ENCODE peak calls at places on chromosomes 7 and 10, in eight cellular contexts. V is choroid plexus epithelial cell, F is WERI-Rb-1, U is astrocyte, G is IMR-90, Q is AG09309, T is AG10803, I is HepG2. O is an unnamed sample.

GRCh38 chr7:155230169-155230593 is 67.5 kb upstream of the INSIG1 start:
- DNase-seq in V (peak; percentile 87), F (no peak), U (peak; percentile 100), G (peak; percentile 99), Q (peak; percentile 97), T (peak; percentile 99), I (peak; percentile 23), O (peak; percentile 96)

GRCh38 chr7:7176421-7177043 is 5.8 kb upstream of the C1GALT1 start:
- DNase-seq in V (peak; percentile 93), F (no peak), U (peak; percentile 88), G (peak; percentile 91), Q (peak; percentile 48), T (peak; percentile 84), I (peak; percentile 81), O (peak; percentile 92)

GRCh38 chr7:148330124-148330818 is 260.3 kb upstream of the C7orf33 start:
- DNase-seq in V (no peak), F (no peak), U (no peak), G (no peak), Q (no peak), T (no peak), I (no peak), O (no peak)

GRCh38 chr7:116542618-116543017 is 17.8 kb downstream of the CAV1 start:
- DNase-seq in V (peak; percentile 64), F (no peak), U (peak; percentile 68), G (peak; percentile 94), Q (no peak), T (peak; percentile 72), I (no peak), O (peak; percentile 69)

GRCh38 chr10:97081621-97082235 is 104.0 kb downstream of the SLIT1 start:
- DNase-seq in V (peak; percentile 76), F (no peak), U (peak; percentile 37), G (peak; percentile 50), Q (peak; percentile 7), T (peak; percentile 37), I (peak; percentile 30), O (peak; percentile 41)

GRCh38 chr7:151442776-151443496 is 3.0 kb upstream of the CRYGN start:
- DNase-seq in V (no peak), F (no peak), U (no peak), G (no peak), Q (no peak), T (no peak), I (no peak), O (no peak)

GRCh38 chr7:52273685-52274610 is 761.5 kb upstream of the POM121L12 start:
- DNase-seq in V (no peak), F (no peak), U (no peak), G (no peak), Q (no peak), T (no peak), I (no peak), O (no peak)

GRCh38 chr7:44186736-44187135 is 2.5 kb downstream of the GCK start:
- DNase-seq in V (no peak), F (no peak), U (no peak), G (no peak), Q (no peak), T (no peak), I (no peak), O (no peak)

GRCh38 chr7:25192043-25192442 is 36.2 kb downstream of the NPVF start:
- DNase-seq in V (no peak), F (no peak), U (no peak), G (no peak), Q (no peak), T (no peak), I (no peak), O (no peak)

GRCh38 chr10:132101529-132101928 is 35.8 kb downstream of the JAKMIP3 start:
- DNase-seq in V (no peak), F (peak; percentile 51), U (no peak), G (no peak), Q (no peak), T (no peak), I (no peak), O (no peak)
- TF ChIP-seq CTCF in V (no peak), F (peak; percentile 79), U (no peak), G (no peak), Q (no peak), T (no peak), I (peak; percentile 60), O (no peak)

GRCh38 chr10:21372651-21373410 is 152.7 kb downstream of the SKIDA1 start:
- DNase-seq in V (peak; percentile 93), F (no peak), U (peak; percentile 92), G (peak; percentile 92), Q (peak; percentile 69), T (peak; percentile 89), I (no peak), O (peak; percentile 90)
- H3K4me3 ChIP-seq in V (no peak overlapping the region), F (no peak overlapping the region), U (peak overlapping the region; percentile 32), G (peak overlapping the region; percentile 5), Q (no peak overlapping the region), T (peak overlapping the region; percentile 38), I (no peak overlapping the region), O (no peak overlapping the region)

GRCh38 chr7:33923440-33924229 is 18.3 kb downstream of the BMPER start:
- DNase-seq in V (no peak), F (no peak), U (no peak), G (no peak), Q (no peak), T (no peak), I (no peak), O (no peak)
- TF ChIP-seq CTCF in V (no peak), F (no peak), U (no peak), G (peak; percentile 0), Q (no peak), T (no peak), I (peak; percentile 14), O (no peak)

GRCh38 chr10:79507436-79508167 is 4.7 kb upstream of the EIF5AL1 start:
- DNase-seq in V (no peak), F (no peak), U (no peak), G (no peak), Q (no peak), T (no peak), I (no peak), O (no peak)
- H3K4me3 ChIP-seq in V (no peak overlapping the region), F (no peak overlapping the region), U (no peak overlapping the region), G (no peak overlapping the region), Q (no peak overlapping the region), T (no peak overlapping the region), I (no peak overlapping the region), O (no peak overlapping the region)

DNA sequence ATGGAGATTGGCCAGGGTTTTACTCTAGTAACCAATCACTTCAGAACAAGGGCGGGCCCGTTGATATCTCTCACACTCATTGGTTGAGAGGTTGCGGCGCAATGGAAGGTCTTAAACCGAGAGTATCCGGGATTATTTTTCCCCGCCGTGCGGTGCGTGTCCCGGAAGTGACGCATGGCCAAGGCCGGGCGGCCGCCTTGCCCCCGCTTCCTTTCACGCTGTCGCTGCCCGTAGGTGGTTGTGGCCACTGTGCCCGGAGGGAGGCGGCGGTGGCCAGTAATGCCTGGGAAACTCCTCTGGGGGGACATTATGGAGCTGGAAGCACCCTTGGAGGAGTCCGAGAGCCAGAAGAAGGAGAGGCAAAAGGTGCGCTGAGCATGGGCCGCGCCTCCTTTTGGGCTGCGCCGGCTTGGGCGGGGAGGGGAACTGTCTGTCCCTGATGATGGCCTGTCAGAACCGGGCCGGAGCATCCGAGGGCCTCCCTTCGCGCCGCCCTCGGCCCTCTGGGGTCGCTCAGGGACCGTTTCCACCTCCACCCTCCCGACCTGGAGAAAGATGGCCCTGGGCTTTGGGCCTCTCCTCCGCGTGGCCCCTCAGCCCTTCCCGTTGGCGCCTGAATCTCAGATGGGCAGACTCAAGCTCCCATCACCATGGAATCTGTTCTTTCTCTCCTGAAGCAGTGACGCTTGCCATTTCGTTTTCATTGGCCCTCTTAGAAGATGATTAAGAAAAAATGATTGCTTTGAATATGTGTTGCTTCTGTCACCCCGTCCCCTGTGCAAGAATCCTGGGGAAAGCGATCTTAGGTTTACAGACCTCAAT is at the start of gene DDX50:
- DNase-seq in V (peak; percentile 100), F (peak; percentile 98), U (peak; percentile 99), G (peak; percentile 99), Q (peak; percentile 98), T (peak; percentile 99), I (peak; percentile 99), O (peak; percentile 99)
- TF ChIP-seq CTCF in V (no peak), F (no peak), U (no peak), G (peak; percentile 20), Q (no peak), T (no peak), I (no peak), O (no peak)

DNA sequence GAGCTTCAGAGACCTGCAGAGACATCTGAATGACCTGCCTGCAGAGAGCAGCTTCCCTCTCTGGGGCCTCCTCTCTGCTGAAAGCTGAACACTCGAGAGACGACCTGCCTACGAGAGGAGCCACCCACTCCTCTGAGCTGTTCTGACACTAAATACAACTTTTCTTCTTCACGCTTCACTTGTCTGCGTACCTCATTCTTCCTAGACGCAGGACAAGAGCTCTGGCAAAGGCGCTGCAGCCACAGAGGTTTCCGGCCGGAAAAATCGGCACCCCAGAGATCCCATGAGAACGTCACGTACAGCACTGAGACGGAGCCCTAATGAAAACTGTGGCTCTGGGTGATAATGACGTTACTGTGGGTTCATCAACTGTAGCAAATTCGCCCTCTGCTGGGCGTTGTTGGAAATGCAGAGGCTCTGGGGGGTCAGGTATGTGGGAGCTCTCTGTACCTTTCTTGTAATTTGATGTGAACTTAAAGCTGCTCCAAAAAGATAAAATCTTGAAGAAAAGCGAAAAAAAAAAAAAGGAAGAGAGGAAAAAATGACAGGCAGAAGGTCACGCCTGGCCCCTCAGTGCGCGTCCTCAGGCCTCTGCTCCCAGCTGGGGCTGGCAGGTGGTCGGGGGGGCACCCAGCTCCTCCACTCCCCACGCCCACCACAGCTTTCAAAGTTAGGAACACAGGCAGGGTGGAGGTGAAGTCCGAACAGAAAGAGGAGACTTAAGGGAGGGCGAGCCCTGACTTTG is 120.7 kb downstream of the DYNC2I1 start:
- DNase-seq in V (peak; percentile 81), F (peak; percentile 86), U (peak; percentile 33), G (peak; percentile 51), Q (peak; percentile 23), T (peak; percentile 67), I (peak; percentile 76), O (peak; percentile 60)
- H3K4me3 ChIP-seq in V (peak overlapping the region; percentile 55), F (peak overlapping the region; percentile 42), U (peak overlapping the region; percentile 32), G (peak overlapping the region; percentile 4), Q (peak overlapping the region; percentile 35), T (peak overlapping the region; percentile 62), I (peak overlapping the region; percentile 67), O (peak overlapping the region; percentile 42)

GRCh38 chr7:13179775-13180448 is 492.5 kb downstream of the ARL4A start:
- DNase-seq in V (peak; percentile 49), F (no peak), U (peak; percentile 7), G (no peak), Q (no peak), T (peak; percentile 15), I (no peak), O (no peak)

GRCh38 chr7:13181221-13181620 is 493.8 kb downstream of the ARL4A start:
- DNase-seq in V (peak; percentile 11), F (peak; percentile 63), U (peak; percentile 15), G (peak; percentile 16), Q (no peak), T (no peak), I (no peak), O (peak; percentile 34)

DNA sequence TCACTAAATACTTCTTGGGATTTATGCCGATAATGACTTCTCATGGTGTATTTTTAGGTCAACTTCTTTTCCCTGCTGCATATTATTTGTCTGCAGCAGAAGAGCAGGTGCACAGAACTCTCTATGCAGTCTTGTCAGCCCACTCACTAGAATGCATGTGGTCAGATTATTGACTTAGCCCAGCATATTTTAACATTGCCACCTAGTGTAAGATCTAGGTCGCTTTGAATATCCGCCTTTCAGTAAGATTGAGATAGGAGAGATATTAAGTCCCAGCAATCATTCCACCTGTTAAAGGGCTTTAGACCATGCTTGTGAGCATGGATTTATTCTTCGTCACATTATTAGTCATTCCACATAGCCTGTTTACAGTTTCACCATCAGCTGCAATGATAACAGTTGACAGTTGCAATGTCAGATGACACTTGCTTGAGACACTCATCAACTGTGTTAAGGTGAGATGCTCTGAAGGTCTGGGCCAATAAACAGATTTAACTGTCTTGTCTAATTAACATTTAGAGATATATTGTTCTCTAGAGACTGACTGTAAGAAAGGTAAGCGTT is 491.7 kb downstream of the ARL4A start:
- DNase-seq in V (peak; percentile 41), F (peak; percentile 10), U (no peak), G (peak; percentile 6), Q (no peak), T (no peak), I (peak; percentile 30), O (peak; percentile 5)
- TF ChIP-seq CTCF in V (peak; percentile 25), F (peak; percentile 29), U (peak; percentile 5), G (no peak), Q (no peak), T (peak; percentile 20), I (peak; percentile 52), O (no peak)

O was measured in foreskin fibroblast.